ENCODE peak calls at places on chromosomes 4 and X, in six cellular contexts. U, G, R, B, V and Z are unnamed samples. For H3K36me3 and H3K9me3, the result is how much of the 10 kb centered on the place peaks cover.

GRCh38 chr4:85147481-85148076 is 181.1 kb upstream of the WDFY3 start:
- DNase-seq in U (peak), B (no peak), R (peak), V (peak), G (peak), Z (no peak)

GRCh38 chr4:94757192-94758140 is at the start of gene BMPR1B:
- DNase-seq in R (peak), B (peak), G (no peak), V (peak), U (peak), Z (no peak)

GRCh38 chr4:1045193-1045594 is 33.8 kb downstream of the FGFRL1 start:
- DNase-seq in V (no peak), G (no peak), U (peak), R (no peak), B (no peak), Z (no peak)

GRCh38 chr4:3318561-3319021 is 25.8 kb downstream of the RGS12 start:
- DNase-seq in V (no peak), R (no peak), G (no peak), B (peak), U (peak), Z (no peak)

GRCh38 chrX:11351375-11352295 is 58.4 kb downstream of the AMELX start:
- DNase-seq in B (no peak), G (no peak), V (no peak), R (peak), U (no peak), Z (no peak)

GRCh38 chr4:37685211-37685725 is 908 bp downstream of the RELL1 start:
- DNase-seq in R (peak), V (peak), U (no peak), B (no peak), G (peak), Z (peak)

GRCh38 chr4:128725405-128725804 is 84.1 kb upstream of the JADE1 start:
- DNase-seq in R (no peak), G (no peak), B (no peak), U (peak), V (no peak), Z (no peak)

GRCh38 chr4:89254847-89255246 is 52.8 kb downstream of the GPRIN3 start:
- DNase-seq in R (peak), V (peak), U (peak), B (peak), G (peak), Z (peak)

GRCh38 chrX:109352121-109352556 is 129.7 kb downstream of the GUCY2F start:
- DNase-seq in U (no peak), B (no peak), G (no peak), R (peak), V (no peak), Z (no peak)

GRCh38 chr4:128574706-128575105 is 234.8 kb upstream of the JADE1 start:
- DNase-seq in R (peak), G (peak), U (peak), V (peak), B (peak), Z (peak)

GRCh38 chrX:18985186-18985435 is 1.2 kb upstream of the PHKA2 start:
- DNase-seq in G (no peak), R (no peak), V (no peak), B (no peak), U (no peak), Z (no peak)

GRCh38 chr4:8362483-8362882 is 78.0 kb downstream of the ACOX3 start:
- DNase-seq in G (no peak), V (no peak), B (no peak), R (no peak), U (no peak), Z (no peak)

GRCh38 chr4:38782452-38783108 is at the start of gene TLR10:
- DNase-seq in B (no peak), U (peak), G (peak), R (peak), V (peak), Z (peak)

GRCh38 chr4:3299122-3299521 is 6.3 kb downstream of the RGS12 start:
- DNase-seq in B (no peak), V (no peak), G (no peak), U (peak), R (no peak), Z (no peak)

GRCh38 chr4:181745933-181746627 is 497.1 kb upstream of the TENM3 start:
- DNase-seq in U (peak), B (no peak), V (no peak), G (no peak), R (no peak), Z (no peak)

GRCh38 chrX:9700555-9700954 is 65.1 kb downstream of the GPR143 start:
- DNase-seq in R (no peak), U (peak), B (peak), V (no peak), G (no peak), Z (no peak)

GRCh38 chrX:101417981-101418841 is 10.2 kb downstream of the HNRNPH2 start:
- DNase-seq in U (peak), V (no peak), G (peak), R (peak), B (peak), Z (peak)

GRCh38 chr4:6605114-6605513 is 30.1 kb downstream of the MAN2B2 start:
- DNase-seq in U (no peak), G (no peak), B (no peak), V (no peak), R (no peak), Z (no peak)

GRCh38 chr4:6607368-6608050 is 32.5 kb downstream of the MAN2B2 start:
- DNase-seq in R (no peak), G (no peak), V (no peak), B (no peak), U (no peak), Z (no peak)

GRCh38 chr4:6606465-6607235 is 31.7 kb downstream of the MAN2B2 start:
- DNase-seq in U (no peak), G (no peak), B (no peak), V (no peak), R (no peak), Z (no peak)

GRCh38 chr4:6603128-6603527 is 28.1 kb downstream of the MAN2B2 start:
- DNase-seq in G (no peak), U (no peak), B (no peak), V (no peak), R (no peak), Z (no peak)

GRCh38 chr4:6605605-6606004 is 30.6 kb downstream of the MAN2B2 start:
- DNase-seq in U (no peak), V (no peak), B (no peak), R (no peak), G (no peak), Z (no peak)
- H3K36me3 ChIP-seq in U (under half), V (half or more), B (under half), R (under half), G (half or more), Z (under half)

DNA sequence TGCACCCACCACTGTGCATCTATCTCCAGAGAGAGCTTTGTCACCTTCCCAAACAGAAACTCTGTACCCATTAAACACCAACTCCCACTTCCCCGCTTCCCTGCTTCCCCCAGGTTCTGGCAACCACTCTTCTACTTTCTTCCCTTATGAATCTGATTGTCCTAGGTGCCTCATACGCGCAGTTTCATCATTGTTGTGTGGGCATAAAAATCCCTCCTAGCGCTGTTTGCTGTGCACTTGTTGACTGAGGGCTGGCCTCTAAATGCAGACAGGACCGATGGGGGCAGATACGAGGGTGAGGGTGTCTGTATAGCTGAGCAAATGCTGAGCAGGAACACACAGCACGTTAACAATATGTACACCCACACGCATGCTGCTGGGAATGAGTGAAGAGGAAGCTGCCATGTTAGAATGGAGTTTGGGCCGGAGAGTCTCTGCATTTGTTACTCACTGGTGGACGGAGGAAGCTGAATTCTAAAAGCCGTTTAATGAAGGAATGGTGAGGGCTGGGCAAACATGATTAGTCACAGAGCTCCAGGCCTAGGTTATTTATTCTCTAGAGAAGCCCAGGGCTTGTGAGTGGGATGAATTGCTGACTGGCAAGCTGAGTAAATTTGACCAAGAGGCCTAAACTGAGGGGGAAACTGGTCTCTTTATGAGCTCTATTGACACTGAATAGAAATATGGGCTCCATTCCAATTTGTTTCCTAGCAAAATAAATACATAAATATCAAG is 95.7 kb upstream of the RPS6KA3 start:
- DNase-seq in R (peak), B (no peak), V (no peak), U (no peak), G (no peak), Z (no peak)
- H3K4me3 ChIP-seq in R (no peak), B (no peak), V (no peak), U (no peak), G (no peak), Z (no peak)

GRCh38 chr4:68390205-68390604 is 40.3 kb upstream of the YTHDC1 start:
- DNase-seq in R (no peak), B (no peak), V (no peak), U (no peak), G (no peak), Z (no peak)
- H3K9me3 ChIP-seq in R (under half), B (under half), V (under half), U (under half), G (under half), Z (under half)

GRCh38 chr4:19030536-19030935 is 1009.0 kb upstream of the LCORL start:
- DNase-seq in V (no peak), G (no peak), U (no peak), B (no peak), R (no peak), Z (no peak)
- H3K36me3 ChIP-seq in V (under half), G (under half), U (under half), B (under half), R (under half), Z (under half)

DNA sequence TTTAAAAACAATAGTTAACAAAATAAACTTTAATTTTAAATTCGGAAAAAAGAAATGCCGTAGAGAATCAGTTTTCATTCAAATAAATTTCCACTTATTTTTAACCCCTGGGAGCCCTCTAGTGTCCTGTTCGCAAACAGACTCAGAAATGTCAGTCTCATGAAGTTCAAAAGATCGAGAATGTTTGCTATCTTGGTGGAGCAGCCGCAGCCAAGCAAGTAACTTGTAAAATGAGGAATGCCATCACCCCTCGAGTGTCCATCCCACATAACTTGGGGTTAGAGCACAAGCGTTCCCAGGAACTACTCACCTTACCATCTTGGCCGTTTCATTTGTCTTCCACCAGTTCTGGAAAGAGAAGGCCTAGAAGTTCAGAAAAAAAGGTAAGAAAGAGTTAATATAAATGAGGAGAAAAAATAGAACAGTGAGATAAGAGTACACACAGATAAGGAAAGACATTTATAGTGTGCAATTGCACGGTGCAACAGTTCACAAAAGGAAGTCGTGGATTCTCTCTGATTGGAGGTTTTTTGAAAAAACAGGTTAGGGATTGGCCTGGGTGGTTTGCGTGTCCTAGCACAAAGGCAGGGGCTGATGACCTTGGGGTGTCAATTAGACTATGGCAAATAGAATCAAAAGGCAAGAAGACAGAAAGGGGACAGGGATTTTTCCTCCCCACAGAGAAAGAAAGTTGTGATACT is at the start of gene GASK1B:
- DNase-seq in V (no peak), B (no peak), G (no peak), R (peak), U (peak), Z (no peak)
- H3K4me3 ChIP-seq in V (no peak), B (no peak), G (no peak), R (peak), U (no peak), Z (no peak)

GRCh38 chr4:14410469-14410868 is 591.8 kb upstream of the CPEB2 start:
- DNase-seq in R (no peak), G (no peak), B (no peak), V (no peak), U (no peak), Z (no peak)

DNA sequence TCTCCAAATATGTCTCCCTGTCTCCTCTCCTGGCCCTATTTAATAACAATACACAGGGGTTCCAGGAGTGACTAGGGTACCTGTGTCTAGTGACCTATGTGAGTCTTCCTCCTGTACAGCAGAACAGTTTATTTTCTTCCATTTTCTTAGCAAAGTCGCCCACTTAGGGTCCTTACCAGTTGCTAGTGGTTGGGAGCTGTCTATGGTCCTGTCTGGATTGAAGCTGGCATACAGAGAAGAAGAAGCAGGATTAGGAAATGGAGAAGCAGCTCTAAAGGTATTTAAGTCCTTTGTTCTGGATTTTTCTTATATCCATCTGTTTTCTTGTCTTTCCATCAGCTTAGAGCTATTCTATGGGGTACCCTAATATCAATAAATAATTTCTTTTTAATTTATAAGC is 587.1 kb upstream of the CPEB2 start:
- DNase-seq in R (peak), B (no peak), G (no peak), V (peak), U (peak), Z (no peak)
- H3K9me3 ChIP-seq in R (under half), B (under half), G (under half), V (under half), U (under half), Z (under half)